ENCODE peak calls at places on chromosomes 5 and 9, in seven cellular contexts. V is fibroblast of lung, A is choroid plexus epithelial cell, D is astrocyte of the cerebellum, C is lung, Q is foreskin fibroblast, H is OCI-LY7. W is an unnamed sample.

GRCh38 chr9:89740722-89741121 is 135.9 kb downstream of the GADD45G start:
- DNase-seq in C (no peak), D (no peak), V (no peak), A (no peak), H (peak; percentile 84), Q (no peak), W (no peak)

GRCh38 chr5:32630867-32631491 is 45.6 kb downstream of the SUB1 start:
- DNase-seq in D (no peak), Q (no peak), C (no peak), V (no peak), H (no peak), A (no peak), W (no peak)

GRCh38 chr5:116923344-116923743 is 348.7 kb upstream of the SEMA6A start:
- DNase-seq in D (no peak), H (no peak), A (no peak), V (no peak), C (no peak), Q (no peak), W (peak; percentile 11)

GRCh38 chr9:96140401-96141180 is 161.4 kb downstream of the HSD17B3 start:
- DNase-seq in D (no peak), A (peak; percentile 15), H (no peak), V (no peak), C (no peak), Q (peak; percentile 18), W (no peak)

GRCh38 chr5:37837101-37838032 is 2.5 kb downstream of the GDNF start:
- DNase-seq in C (peak; percentile 61), H (peak; percentile 45), Q (peak; percentile 74), D (peak; percentile 32), A (peak; percentile 80), V (peak; percentile 74), W (no peak)

GRCh38 chr9:76403352-76403751 is 9.1 kb upstream of the RFK start:
- DNase-seq in C (no peak), H (peak; percentile 68), V (peak; percentile 83), D (peak; percentile 78), Q (peak; percentile 64), A (peak; percentile 94), W (no peak)

GRCh38 chr9:5651246-5651645 is 22.3 kb downstream of the RIC1 start:
- DNase-seq in H (no peak), C (no peak), Q (no peak), D (no peak), A (no peak), V (peak; percentile 72), W (no peak)

GRCh38 chr5:131671409-131671808 is 36.4 kb upstream of the RAPGEF6 start:
- DNase-seq in C (no peak), Q (no peak), H (no peak), A (peak; percentile 62), V (no peak), D (no peak), W (no peak)

GRCh38 chr5:151434570-151435237 is 12.7 kb upstream of the SLC36A1 start:
- DNase-seq in A (no peak), V (no peak), H (no peak), C (no peak), Q (no peak), D (no peak), W (no peak)

GRCh38 chr9:114452219-114453169 is 52.8 kb downstream of the WHRN start:
- DNase-seq in D (no peak), Q (no peak), H (peak; percentile 76), C (no peak), A (no peak), V (no peak), W (no peak)

GRCh38 chr5:136047858-136048257 is 19.1 kb downstream of the TGFBI start:
- DNase-seq in Q (no peak), D (no peak), H (no peak), V (peak; percentile 58), C (no peak), A (no peak), W (no peak)

GRCh38 chr5:180330810-180331646 is 22.1 kb downstream of the GFPT2 start:
- DNase-seq in D (peak; percentile 94), C (peak; percentile 61), V (peak; percentile 100), H (no peak), A (peak; percentile 93), Q (peak; percentile 99), W (peak; percentile 60)

GRCh38 chr5:107564896-107565295 is 105.8 kb downstream of the EFNA5 start:
- DNase-seq in Q (no peak), A (peak; percentile 86), D (peak; percentile 90), C (no peak), V (peak; percentile 84), H (no peak), W (no peak)

GRCh38 chr5:36060516-36060885 is 6.2 kb downstream of the UGT3A2 start:
- DNase-seq in D (no peak), H (peak; percentile 30), C (no peak), Q (peak; percentile 14), A (peak; percentile 27), V (no peak), W (no peak)

GRCh38 chr9:88197781-88198345 is 59.6 kb upstream of the SPATA31C2 start:
- DNase-seq in H (no peak), C (no peak), V (peak; percentile 95), A (peak; percentile 88), Q (peak; percentile 68), D (peak; percentile 74), W (peak; percentile 61)

GRCh38 chr5:57488308-57488955 is 5.8 kb upstream of the ACTBL2 start:
- DNase-seq in D (no peak), Q (peak; percentile 77), V (peak; percentile 85), C (no peak), H (no peak), A (peak; percentile 88), W (no peak)

GRCh38 chr9:33924978-33925797 is 108.2 kb downstream of the UBE2R2 start:
- DNase-seq in D (peak; percentile 41), V (peak; percentile 41), C (no peak), H (peak; percentile 76), A (peak; percentile 84), Q (peak; percentile 40), W (no peak)

DNA sequence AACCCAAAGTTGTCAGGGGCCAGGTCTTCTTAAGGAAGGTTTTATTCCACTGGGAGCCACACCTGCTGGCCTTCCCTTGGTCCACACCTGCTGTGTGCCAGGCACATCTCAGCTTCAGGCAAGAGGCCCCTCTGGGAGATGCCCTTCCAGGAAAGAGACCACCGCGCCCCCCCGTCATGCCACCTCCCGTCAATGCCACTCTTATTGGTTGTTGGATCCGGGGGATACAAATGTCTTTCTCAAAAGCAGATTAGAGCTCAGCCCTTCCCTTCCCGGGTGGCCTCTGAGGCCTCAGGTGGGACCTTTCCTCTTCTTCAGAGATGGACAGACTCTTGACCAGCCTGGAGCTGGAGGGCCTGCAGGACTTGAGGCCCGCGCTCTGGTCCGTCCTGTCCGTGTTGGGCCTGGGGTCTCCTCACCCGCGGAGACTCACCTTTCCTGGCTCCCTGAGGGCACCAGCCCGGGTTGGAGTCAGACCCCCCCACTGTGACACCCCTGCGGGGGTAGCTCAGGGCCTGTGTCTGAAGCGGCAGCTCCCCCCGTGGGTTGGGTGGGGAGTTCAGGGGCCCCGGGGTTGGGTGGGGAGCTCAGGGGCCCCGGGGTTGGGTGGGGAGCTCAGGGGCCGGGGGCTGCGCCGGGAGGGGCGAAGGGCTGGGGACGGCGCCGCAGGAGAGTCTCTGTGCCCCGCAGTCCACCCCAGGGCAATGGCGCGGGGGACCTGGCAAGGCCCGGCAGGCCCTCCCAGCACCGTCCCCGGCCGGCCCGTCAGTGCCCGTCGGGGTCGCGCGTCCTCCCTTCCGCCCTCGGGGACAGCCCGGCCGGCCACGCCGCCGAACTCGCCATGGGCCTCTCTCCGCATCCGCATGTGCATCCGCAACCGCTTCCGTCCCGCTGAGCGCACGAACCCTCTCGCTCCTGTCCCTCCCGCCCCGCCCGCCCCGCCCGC is 3.7 kb upstream of the SLC9A3 start:
- DNase-seq in C (no peak), V (no peak), H (no peak), Q (no peak), D (no peak), A (no peak), W (no peak)
- H3K4me3 ChIP-seq in C (no peak overlapping the region), V (no peak overlapping the region), H (no peak overlapping the region), Q (no peak overlapping the region), D (no peak overlapping the region), A (no peak overlapping the region), W (no peak overlapping the region)

GRCh38 chr5:141694479-141694878 is 12.4 kb upstream of the ARAP3 start:
- DNase-seq in A (no peak), D (no peak), V (no peak), Q (no peak), H (peak; percentile 22), C (no peak), W (no peak)

GRCh38 chr5:141691867-141692532 is 10.0 kb upstream of the ARAP3 start:
- DNase-seq in D (peak; percentile 29), H (peak; percentile 81), A (peak; percentile 79), Q (peak; percentile 62), C (peak; percentile 87), V (peak; percentile 53), W (no peak)

GRCh38 chr5:141691286-141691866 is 9.3 kb upstream of the ARAP3 start:
- DNase-seq in H (no peak), A (no peak), C (no peak), D (no peak), Q (no peak), V (no peak), W (no peak)

GRCh38 chr5:141692919-141693848 is 11.2 kb upstream of the ARAP3 start:
- DNase-seq in A (peak; percentile 52), D (no peak), C (no peak), Q (no peak), V (peak; percentile 69), H (no peak), W (no peak)

DNA sequence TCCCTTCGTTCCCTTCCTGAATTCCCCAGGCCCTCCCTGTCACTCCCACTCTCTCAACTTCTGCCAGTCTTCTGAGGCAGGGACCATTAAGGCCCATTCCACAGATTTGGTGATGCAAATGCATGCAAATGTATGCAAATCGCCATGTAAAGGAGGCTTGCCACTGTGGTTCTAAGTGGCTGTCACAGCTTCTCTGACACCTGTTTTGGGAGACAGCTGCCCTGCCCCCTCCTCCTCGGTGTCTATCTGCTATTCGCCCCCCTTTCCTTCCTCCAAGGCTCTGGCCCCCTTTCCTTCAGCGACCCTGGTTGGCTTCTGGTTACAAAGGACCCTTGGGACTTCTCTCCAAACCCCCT is 10.5 kb upstream of the ARAP3 start:
- DNase-seq in Q (no peak), D (no peak), H (no peak), C (no peak), A (no peak), V (no peak), W (no peak)
- H3K4me3 ChIP-seq in Q (peak overlapping the region; percentile 40), D (peak overlapping the region; percentile 33), H (peak overlapping the region; percentile 52), C (no peak overlapping the region), A (peak overlapping the region; percentile 52), V (peak overlapping the region; percentile 53), W (peak overlapping the region; percentile 53)

GRCh38 chr9:136511670-136512592 is 29.1 kb upstream of the SEC16A start:
- DNase-seq in V (no peak), Q (no peak), A (no peak), C (peak; percentile 59), D (no peak), H (no peak), W (no peak)
- H3K4me3 ChIP-seq in V (no peak overlapping the region), Q (no peak overlapping the region), A (no peak overlapping the region), C (no peak overlapping the region), D (no peak overlapping the region), H (no peak overlapping the region), W (no peak overlapping the region)

DNA sequence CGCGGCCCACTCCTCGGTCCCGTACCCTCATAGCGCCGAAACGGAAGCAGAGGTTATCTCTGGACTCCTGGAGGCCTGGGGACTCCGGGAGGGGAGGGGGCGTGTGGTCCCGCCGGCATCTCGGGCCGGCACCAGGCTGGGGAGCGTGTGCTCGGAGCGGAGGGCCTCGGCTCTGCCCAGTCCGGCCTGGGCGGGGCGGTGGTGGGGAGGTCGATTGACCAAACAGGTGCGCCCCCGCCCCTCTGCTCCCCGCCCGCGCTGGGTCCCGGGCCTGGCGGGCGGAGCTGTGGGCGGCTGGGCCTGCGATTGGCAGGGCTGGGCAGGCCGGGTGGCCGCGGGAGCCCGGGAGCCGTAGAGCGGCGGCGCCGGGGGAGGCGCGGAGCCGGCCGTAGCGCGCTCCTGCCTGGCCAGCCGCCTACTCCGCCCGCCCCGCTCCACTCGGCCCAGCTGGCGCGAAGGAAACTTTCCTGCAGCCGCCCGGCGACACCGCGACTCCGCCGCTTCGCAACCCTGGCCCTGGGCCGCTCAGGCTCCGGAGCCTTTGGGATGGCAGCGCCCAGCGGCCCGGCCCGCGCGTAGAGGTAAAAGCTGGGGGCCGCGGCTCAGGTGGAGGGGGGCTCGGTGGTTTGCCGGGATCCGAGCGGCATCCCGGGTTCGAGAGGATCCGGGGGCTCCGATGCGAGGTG is 52.1 kb upstream of the DAB2IP start:
- DNase-seq in V (peak; percentile 47), A (no peak), D (no peak), C (peak; percentile 86), Q (no peak), H (no peak), W (peak; percentile 64)
- H3K4me3 ChIP-seq in V (peak overlapping the region; percentile 62), A (peak overlapping the region; percentile 28), D (peak overlapping the region; percentile 42), C (peak overlapping the region; percentile 46), Q (peak overlapping the region; percentile 48), H (no peak overlapping the region), W (peak overlapping the region; percentile 73)

W was measured in retinal pigment epithelial cell.